ENCODE peak calls at places on chromosomes 2 and 18, in nine cellular contexts. One of them, this sample, is unnamed.

GRCh38 chr18:30712383-30712782 is 330.2 kb downstream of the DSC3 start:
- DNase-seq in A549: no peak
- DNase-seq in vagina: no peak
- DNase-seq in right cardiac atrium: no peak
- DNase-seq in Peyer's patch: no peak
- DNase-seq in body of pancreas: no peak
- DNase-seq in fibroblast of lung: no peak
- DNase-seq in psoas muscle: no peak
- DNase-seq in cardiac muscle cell: no peak
- DNase-seq in this sample: no peak

GRCh38 chr2:29455202-29455885 is 340.1 kb downstream of the CLIP4 start:
- DNase-seq in A549: no peak
- DNase-seq in vagina: no peak
- DNase-seq in right cardiac atrium: no peak
- DNase-seq in Peyer's patch: no peak
- DNase-seq in body of pancreas: no peak
- DNase-seq in fibroblast of lung: peak; percentile 33
- DNase-seq in psoas muscle: no peak
- DNase-seq in cardiac muscle cell: peak; percentile 38
- DNase-seq in this sample: no peak

GRCh38 chr2:5981241-5982055 is 289.3 kb downstream of the SOX11 start:
- DNase-seq in A549: no peak
- DNase-seq in vagina: no peak
- DNase-seq in right cardiac atrium: no peak
- DNase-seq in Peyer's patch: no peak
- DNase-seq in body of pancreas: no peak
- DNase-seq in fibroblast of lung: peak; percentile 71
- DNase-seq in psoas muscle: no peak
- DNase-seq in cardiac muscle cell: peak; percentile 32
- DNase-seq in this sample: no peak

GRCh38 chr2:173881466-173881865 is 83.7 kb downstream of the SP3 start:
- DNase-seq in A549: no peak
- DNase-seq in vagina: no peak
- DNase-seq in right cardiac atrium: no peak
- DNase-seq in Peyer's patch: no peak
- DNase-seq in body of pancreas: peak; percentile 31
- DNase-seq in fibroblast of lung: peak; percentile 20
- DNase-seq in psoas muscle: no peak
- DNase-seq in cardiac muscle cell: peak; percentile 9
- DNase-seq in this sample: no peak

GRCh38 chr2:168402531-168402930 is 53.5 kb upstream of the CERS6 start:
- DNase-seq in A549: no peak
- DNase-seq in vagina: no peak
- DNase-seq in right cardiac atrium: no peak
- DNase-seq in Peyer's patch: no peak
- DNase-seq in body of pancreas: no peak
- DNase-seq in fibroblast of lung: peak; percentile 20
- DNase-seq in psoas muscle: no peak
- DNase-seq in cardiac muscle cell: no peak
- DNase-seq in this sample: no peak

GRCh38 chr2:85554980-85555612 is 6.2 kb downstream of the GGCX start:
- DNase-seq in A549: no peak
- DNase-seq in vagina: no peak
- DNase-seq in right cardiac atrium: no peak
- DNase-seq in Peyer's patch: no peak
- DNase-seq in body of pancreas: no peak
- DNase-seq in fibroblast of lung: no peak
- DNase-seq in psoas muscle: no peak
- DNase-seq in cardiac muscle cell: no peak
- DNase-seq in this sample: no peak

GRCh38 chr2:162221064-162221463 is 22.2 kb downstream of the FAP start:
- DNase-seq in A549: peak; percentile 63
- DNase-seq in vagina: no peak
- DNase-seq in right cardiac atrium: peak; percentile 83
- DNase-seq in Peyer's patch: peak; percentile 62
- DNase-seq in body of pancreas: peak; percentile 78
- DNase-seq in fibroblast of lung: peak; percentile 55
- DNase-seq in psoas muscle: peak; percentile 65
- DNase-seq in cardiac muscle cell: peak; percentile 60
- DNase-seq in this sample: peak; percentile 18

GRCh38 chr2:37614061-37614802 is 57.2 kb downstream of the CDC42EP3 start:
- DNase-seq in A549: peak; percentile 21
- DNase-seq in vagina: no peak
- DNase-seq in right cardiac atrium: no peak
- DNase-seq in Peyer's patch: no peak
- DNase-seq in body of pancreas: peak; percentile 37
- DNase-seq in fibroblast of lung: peak; percentile 93
- DNase-seq in psoas muscle: no peak
- DNase-seq in cardiac muscle cell: no peak
- DNase-seq in this sample: no peak

GRCh38 chr18:23958036-23958435 is 56.5 kb upstream of the TTC39C start:
- DNase-seq in A549: no peak
- DNase-seq in vagina: no peak
- DNase-seq in right cardiac atrium: peak; percentile 96
- DNase-seq in Peyer's patch: no peak
- DNase-seq in body of pancreas: peak; percentile 39
- DNase-seq in fibroblast of lung: peak; percentile 54
- DNase-seq in psoas muscle: peak; percentile 72
- DNase-seq in cardiac muscle cell: no peak
- DNase-seq in this sample: no peak

GRCh38 chr2:42133771-42134195 is 35.4 kb upstream of the EML4 start:
- DNase-seq in A549: no peak
- DNase-seq in vagina: no peak
- DNase-seq in right cardiac atrium: no peak
- DNase-seq in Peyer's patch: no peak
- DNase-seq in body of pancreas: no peak
- DNase-seq in fibroblast of lung: peak; percentile 38
- DNase-seq in psoas muscle: no peak
- DNase-seq in cardiac muscle cell: no peak
- DNase-seq in this sample: no peak
- H3K27ac ChIP-seq in A549: peak overlapping the region; percentile 75
- H3K27ac ChIP-seq in vagina: peak overlapping the region; percentile 73
- H3K27ac ChIP-seq in right cardiac atrium: no peak overlapping the region
- H3K27ac ChIP-seq in Peyer's patch: peak overlapping the region; percentile 55
- H3K27ac ChIP-seq in body of pancreas: peak overlapping the region; percentile 43
- H3K27ac ChIP-seq in fibroblast of lung: peak overlapping the region; percentile 91
- H3K27ac ChIP-seq in psoas muscle: no peak overlapping the region
- H3K27ac ChIP-seq in cardiac muscle cell: no peak overlapping the region
- H3K27ac ChIP-seq in this sample: peak overlapping the region; percentile 97

GRCh38 chr2:223090081-223090480 is 38.1 kb downstream of the KCNE4 start:
- DNase-seq in A549: no peak
- DNase-seq in vagina: no peak
- DNase-seq in right cardiac atrium: no peak
- DNase-seq in Peyer's patch: no peak
- DNase-seq in body of pancreas: peak; percentile 80
- DNase-seq in fibroblast of lung: no peak
- DNase-seq in psoas muscle: no peak
- DNase-seq in cardiac muscle cell: no peak
- DNase-seq in this sample: no peak
- H3K4me1 ChIP-seq in A549: no peaks in the 10 kb centered on the region
- H3K4me1 ChIP-seq in vagina: no peaks in the 10 kb centered on the region
- H3K4me1 ChIP-seq in right cardiac atrium: peaks cover 2% of the 10 kb centered on the region
- H3K4me1 ChIP-seq in Peyer's patch: no peaks in the 10 kb centered on the region
- H3K4me1 ChIP-seq in body of pancreas: peaks cover 60% of the 10 kb centered on the region
- H3K4me1 ChIP-seq in fibroblast of lung: no peaks in the 10 kb centered on the region
- H3K4me1 ChIP-seq in psoas muscle: no peaks in the 10 kb centered on the region
- H3K4me1 ChIP-seq in cardiac muscle cell: peaks cover 8% of the 10 kb centered on the region
- H3K4me1 ChIP-seq in this sample: no peaks in the 10 kb centered on the region

DNA sequence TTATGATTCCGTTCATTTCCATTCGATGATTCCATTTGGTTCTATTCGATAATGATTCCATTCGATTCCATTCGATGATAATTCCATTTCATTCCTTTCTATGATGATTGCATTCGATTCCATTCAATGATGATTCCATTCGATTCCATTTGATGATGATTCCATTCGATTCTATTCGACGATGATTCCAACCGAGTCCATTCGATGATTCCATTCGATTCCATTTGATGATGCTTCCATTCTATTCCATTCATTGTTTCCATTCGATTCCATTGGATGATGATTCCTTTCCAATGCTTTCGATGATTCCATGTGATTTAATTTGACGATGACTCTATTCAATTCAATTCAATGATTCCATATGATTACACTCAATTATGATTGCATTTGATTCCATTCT is 1093.5 kb downstream of the RPIA start:
- DNase-seq in A549: no peak
- DNase-seq in vagina: no peak
- DNase-seq in right cardiac atrium: no peak
- DNase-seq in Peyer's patch: no peak
- DNase-seq in body of pancreas: no peak
- DNase-seq in fibroblast of lung: no peak
- DNase-seq in psoas muscle: no peak
- DNase-seq in cardiac muscle cell: no peak
- DNase-seq in this sample: no peak
- H3K9me3 ChIP-seq in A549: peaks cover 34% of the 10 kb centered on the region
- H3K9me3 ChIP-seq in vagina: peaks cover 39% of the 10 kb centered on the region
- H3K9me3 ChIP-seq in right cardiac atrium: no peaks in the 10 kb centered on the region
- H3K9me3 ChIP-seq in Peyer's patch: no peaks in the 10 kb centered on the region
- H3K9me3 ChIP-seq in body of pancreas: no peaks in the 10 kb centered on the region
- H3K9me3 ChIP-seq in fibroblast of lung: peaks cover 7% of the 10 kb centered on the region
- H3K9me3 ChIP-seq in psoas muscle: peaks cover 88% of the 10 kb centered on the region
- H3K9me3 ChIP-seq in cardiac muscle cell: peaks cover 52% of the 10 kb centered on the region
- H3K9me3 ChIP-seq in this sample: peaks cover 73% of the 10 kb centered on the region

GRCh38 chr2:20675701-20676352 is 8.9 kb downstream of the GDF7 start:
- DNase-seq in A549: peak; percentile 41
- DNase-seq in vagina: no peak
- DNase-seq in right cardiac atrium: no peak
- DNase-seq in Peyer's patch: peak; percentile 80
- DNase-seq in body of pancreas: peak; percentile 57
- DNase-seq in fibroblast of lung: no peak
- DNase-seq in psoas muscle: no peak
- DNase-seq in cardiac muscle cell: no peak
- DNase-seq in this sample: peak; percentile 34
- H3K27ac ChIP-seq in A549: peak overlapping the region; percentile 33
- H3K27ac ChIP-seq in vagina: peak overlapping the region; percentile 87
- H3K27ac ChIP-seq in right cardiac atrium: no peak overlapping the region
- H3K27ac ChIP-seq in Peyer's patch: peak overlapping the region; percentile 56
- H3K27ac ChIP-seq in body of pancreas: peak overlapping the region; percentile 42
- H3K27ac ChIP-seq in fibroblast of lung: no peak overlapping the region
- H3K27ac ChIP-seq in psoas muscle: no peak overlapping the region
- H3K27ac ChIP-seq in cardiac muscle cell: no peak overlapping the region
- H3K27ac ChIP-seq in this sample: no peak overlapping the region

GRCh38 chr2:64267699-64268098 is 123.5 kb upstream of the PELI1 start:
- DNase-seq in A549: no peak
- DNase-seq in vagina: no peak
- DNase-seq in right cardiac atrium: no peak
- DNase-seq in Peyer's patch: no peak
- DNase-seq in body of pancreas: no peak
- DNase-seq in fibroblast of lung: peak; percentile 77
- DNase-seq in psoas muscle: no peak
- DNase-seq in cardiac muscle cell: no peak
- DNase-seq in this sample: no peak
- H3K4me1 ChIP-seq in A549: no peaks in the 10 kb centered on the region
- H3K4me1 ChIP-seq in vagina: peaks cover 34% of the 10 kb centered on the region
- H3K4me1 ChIP-seq in right cardiac atrium: peaks cover 8% of the 10 kb centered on the region
- H3K4me1 ChIP-seq in Peyer's patch: no peaks in the 10 kb centered on the region
- H3K4me1 ChIP-seq in body of pancreas: peaks cover 6% of the 10 kb centered on the region
- H3K4me1 ChIP-seq in fibroblast of lung: peaks cover 10% of the 10 kb centered on the region
- H3K4me1 ChIP-seq in psoas muscle: peaks cover 1% of the 10 kb centered on the region
- H3K4me1 ChIP-seq in cardiac muscle cell: peaks cover 4% of the 10 kb centered on the region
- H3K4me1 ChIP-seq in this sample: no peaks in the 10 kb centered on the region